ENCODE peak calls at places on chromosomes 11 and 22, in five cellular contexts. F is colonic mucosa, X is HCT116, V is fibroblast of lung, R is uterus. M is an unnamed sample.

GRCh38 chr11:45470151-45471001 is 184.2 kb upstream of the SYT13 start:
- DNase-seq in X (no peak), R (peak), F (no peak), V (peak), M (no peak)

GRCh38 chr22:48338793-48339705 is 1488.6 kb downstream of the BRD1 start:
- DNase-seq in X (no peak), F (no peak), V (no peak), R (no peak), M (no peak)

GRCh38 chr22:29703595-29704195 is 16.1 kb upstream of the CABP7 start:
- DNase-seq in X (no peak), R (no peak), V (no peak), F (no peak), M (no peak)

GRCh38 chr11:72670041-72670440 is 4.2 kb downstream of the PDE2A start:
- DNase-seq in R (no peak), X (no peak), F (no peak), V (no peak), M (no peak)

GRCh38 chr11:14223636-14224035 is 135.3 kb downstream of the RRAS2 start:
- DNase-seq in R (no peak), F (no peak), X (no peak), V (no peak), M (no peak)

GRCh38 chr11:76225122-76225584 is 18.9 kb upstream of the WNT11 start:
- DNase-seq in V (no peak), F (no peak), R (no peak), X (no peak), M (no peak)

GRCh38 chr11:96779030-96779429 is 389.2 kb downstream of the JRKL start:
- DNase-seq in F (no peak), R (no peak), V (no peak), X (no peak), M (no peak)

GRCh38 chr11:130161441-130161840 is 1.9 kb downstream of the ST14 start:
- DNase-seq in F (no peak), R (no peak), X (no peak), V (no peak), M (no peak)

GRCh38 chr11:106178361-106178760 is 100.9 kb downstream of the AASDHPPT start:
- DNase-seq in X (no peak), R (no peak), F (no peak), V (no peak), M (no peak)

GRCh38 chr11:77069336-77069968 is 2.7 kb downstream of the CAPN5 start:
- DNase-seq in X (no peak), V (no peak), R (peak), F (no peak), M (no peak)

GRCh38 chr11:19447150-19447566 is 206.4 kb upstream of the E2F8 start:
- DNase-seq in F (no peak), R (no peak), X (no peak), V (no peak), M (no peak)

GRCh38 chr11:109680127-109680526 is 258.1 kb downstream of the C11orf87 start:
- DNase-seq in R (no peak), F (no peak), V (no peak), X (no peak), M (no peak)

GRCh38 chr11:19168090-19168489 is 33.7 kb downstream of the CSRP3 start:
- DNase-seq in R (no peak), X (no peak), V (no peak), F (no peak), M (no peak)

GRCh38 chr11:11709447-11710239 is 87.8 kb upstream of the GALNT18 start:
- DNase-seq in V (no peak), F (no peak), X (no peak), R (no peak), M (no peak)

GRCh38 chr11:118287006-118287405 is 17.5 kb upstream of the CD3E start:
- DNase-seq in F (no peak), R (no peak), V (no peak), X (no peak), M (no peak)

GRCh38 chr11:2630679-2631078 is 69.1 kb downstream of the KCNQ1OT1 start:
- DNase-seq in R (no peak), X (no peak), F (no peak), V (no peak), M (no peak)

GRCh38 chr11:92071660-92072059 is 153.0 kb upstream of the FAT3 start:
- DNase-seq in X (no peak), R (no peak), F (no peak), V (no peak), M (no peak)

GRCh38 chr22:48444320-48445112 is 1383.2 kb downstream of the BRD1 start:
- DNase-seq in R (no peak), V (no peak), F (no peak), X (no peak), M (peak)

GRCh38 chr11:44003736-44004451 is 43.9 kb upstream of the ACCSL start:
- DNase-seq in F (no peak), R (no peak), V (no peak), X (no peak), M (no peak)

GRCh38 chr22:27877501-27877900 is 41.6 kb downstream of the PITPNB start:
- DNase-seq in F (no peak), V (no peak), R (no peak), X (no peak), M (peak)

DNA sequence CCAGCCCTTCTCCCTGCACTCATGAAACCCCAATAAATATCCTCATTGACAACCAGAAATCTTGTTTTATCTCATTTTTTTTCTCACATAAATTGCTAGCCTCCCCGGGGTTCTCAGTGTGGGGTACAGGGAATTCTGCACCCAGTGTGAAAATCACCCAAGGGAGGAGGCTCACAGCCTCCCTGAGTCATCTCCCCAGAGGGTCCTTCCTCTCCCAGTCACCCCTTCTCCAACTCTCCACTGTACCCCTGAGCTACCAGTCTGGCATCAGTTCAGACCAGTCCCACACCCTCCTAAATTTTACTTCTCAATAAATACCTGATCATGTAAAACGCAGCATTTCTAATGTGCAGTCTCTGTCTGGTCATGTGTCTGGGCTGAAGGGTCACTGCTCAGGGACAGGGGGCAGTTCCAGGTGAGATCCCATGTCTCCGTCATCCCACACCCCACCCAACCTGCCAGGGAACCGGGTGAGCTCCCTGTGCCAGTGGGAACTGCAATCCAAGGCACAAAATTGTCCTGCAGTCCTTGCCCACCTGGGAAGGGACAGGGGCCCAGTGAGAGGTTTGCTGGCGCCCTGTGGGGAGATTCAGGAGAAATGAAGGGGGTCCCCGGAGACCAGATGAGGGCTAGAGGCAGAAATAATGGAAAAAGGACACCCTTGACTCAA is 8.3 kb downstream of the IGLL5 start:
- DNase-seq in V (no peak), R (no peak), X (no peak), F (no peak), M (no peak)
- TF ChIP-seq CTCF in V (no peak), R (no peak), X (no peak), F (no peak), M (no peak)

DNA sequence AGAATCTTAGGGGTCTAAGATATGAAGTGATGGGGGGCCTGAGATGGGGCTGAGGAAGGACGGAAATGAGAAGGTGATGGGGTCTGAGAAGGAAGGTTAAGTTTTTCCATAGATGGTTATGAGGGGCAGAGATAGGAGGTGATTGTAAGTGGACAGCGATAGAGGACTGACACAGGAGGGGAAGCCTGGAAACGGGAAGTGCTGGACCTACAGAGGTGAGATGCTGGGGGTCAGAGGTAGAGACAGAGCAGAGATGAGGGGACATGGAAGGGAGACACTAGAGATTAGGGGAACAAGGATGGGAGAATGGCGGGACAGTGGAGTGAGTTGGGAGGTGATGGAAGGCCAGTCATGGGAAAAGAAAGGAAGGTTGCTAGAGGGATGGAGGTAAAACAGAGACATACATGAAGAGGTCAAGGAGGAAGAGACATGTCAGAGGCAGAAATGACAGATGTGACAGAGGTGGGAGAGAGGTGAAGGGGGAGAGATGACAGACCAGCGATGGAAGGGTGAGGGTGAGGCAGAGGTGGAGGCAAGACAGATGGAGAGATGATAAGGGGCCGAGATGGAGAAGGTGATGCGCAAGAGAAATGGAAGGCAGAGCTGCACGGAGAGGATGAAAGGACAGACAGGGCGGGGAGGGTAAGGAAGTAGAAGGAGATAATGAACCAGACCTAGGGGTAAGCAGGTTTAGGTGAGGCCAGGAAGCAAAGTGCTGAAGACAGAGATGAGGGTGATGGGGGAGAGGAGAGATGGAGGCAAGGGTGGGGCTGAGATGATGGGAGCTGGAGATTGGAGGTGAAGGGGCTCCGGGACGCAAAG is 50.8 kb downstream of the SLC22A12 start:
- DNase-seq in X (no peak), R (no peak), F (no peak), V (no peak), M (no peak)
- H3K4me3 ChIP-seq in X (no peak), R (peak), F (no peak), V (no peak), M (no peak)

GRCh38 chr11:125164422-125165110 is at the start of gene PKNOX2:
- DNase-seq in F (peak), R (peak), X (peak), V (peak), M (peak)
- TF ChIP-seq CTCF in F (peak), R (peak), X (peak), V (peak), M (peak)

GRCh38 chr22:34841321-34841901 is 224.5 kb upstream of the ISX start:
- DNase-seq in X (no peak), V (no peak), F (no peak), R (no peak), M (no peak)

GRCh38 chr22:34847072-34847471 is 218.9 kb upstream of the ISX start:
- DNase-seq in R (no peak), X (no peak), F (no peak), V (no peak), M (peak)

GRCh38 chr22:34842630-34843029 is 223.3 kb upstream of the ISX start:
- DNase-seq in R (no peak), V (no peak), F (no peak), X (no peak), M (no peak)

GRCh38 chr22:34845391-34845790 is 220.6 kb upstream of the ISX start:
- DNase-seq in F (no peak), R (no peak), V (no peak), X (no peak), M (no peak)

GRCh38 chr22:34841911-34842310 is 224.0 kb upstream of the ISX start:
- DNase-seq in X (no peak), V (no peak), F (no peak), R (no peak), M (no peak)
- H3K4me3 ChIP-seq in X (no peak), V (no peak), F (no peak), R (no peak), M (no peak)

DNA sequence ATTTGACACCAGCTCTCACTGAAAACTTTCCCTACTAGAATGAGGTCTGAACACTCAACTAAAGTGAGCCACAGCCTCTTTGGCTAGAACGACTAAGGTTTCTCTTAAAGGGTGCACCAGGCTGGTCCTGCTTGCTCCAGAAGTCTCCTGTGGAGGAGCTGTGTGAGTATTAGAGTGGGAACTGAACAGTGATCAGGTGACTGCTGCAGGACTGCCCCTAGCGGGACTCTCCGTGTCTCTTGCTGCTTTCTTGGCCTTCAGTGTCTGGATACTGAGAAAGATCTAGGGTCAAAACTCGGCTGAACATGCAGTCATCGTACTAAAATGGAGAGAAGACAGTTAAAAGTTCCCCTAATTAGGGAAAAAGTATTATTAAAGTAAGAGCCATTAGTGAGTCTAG is 34.6 kb downstream of the FAM118A start:
- DNase-seq in R (no peak), X (no peak), F (no peak), V (peak), M (no peak)
- TF ChIP-seq CTCF in R (no peak), X (no peak), F (no peak), V (peak), M (no peak)

DNA sequence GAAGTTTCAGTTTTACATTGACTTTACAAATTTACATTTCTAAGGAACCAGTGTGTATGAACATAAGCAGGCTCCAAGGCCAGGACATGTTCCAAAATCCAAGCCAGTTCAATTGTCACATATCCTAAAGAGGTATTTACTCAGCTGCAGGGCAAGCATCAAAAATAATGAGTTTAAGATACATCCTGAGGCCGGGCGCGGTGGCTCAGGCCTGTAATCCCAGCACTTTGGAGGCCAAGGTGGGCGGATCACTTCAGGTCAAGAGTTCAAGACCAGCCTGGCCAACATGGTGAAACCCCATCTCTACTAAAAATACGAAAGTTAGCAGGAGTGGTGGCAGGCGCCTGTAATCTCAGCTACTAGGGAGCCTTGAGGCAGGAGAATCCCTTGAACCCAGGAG is 39.0 kb upstream of the AKIP1 start:
- DNase-seq in X (no peak), V (no peak), R (no peak), F (no peak), M (no peak)
- H3K4me3 ChIP-seq in X (no peak), V (no peak), R (no peak), F (no peak), M (no peak)

DNA sequence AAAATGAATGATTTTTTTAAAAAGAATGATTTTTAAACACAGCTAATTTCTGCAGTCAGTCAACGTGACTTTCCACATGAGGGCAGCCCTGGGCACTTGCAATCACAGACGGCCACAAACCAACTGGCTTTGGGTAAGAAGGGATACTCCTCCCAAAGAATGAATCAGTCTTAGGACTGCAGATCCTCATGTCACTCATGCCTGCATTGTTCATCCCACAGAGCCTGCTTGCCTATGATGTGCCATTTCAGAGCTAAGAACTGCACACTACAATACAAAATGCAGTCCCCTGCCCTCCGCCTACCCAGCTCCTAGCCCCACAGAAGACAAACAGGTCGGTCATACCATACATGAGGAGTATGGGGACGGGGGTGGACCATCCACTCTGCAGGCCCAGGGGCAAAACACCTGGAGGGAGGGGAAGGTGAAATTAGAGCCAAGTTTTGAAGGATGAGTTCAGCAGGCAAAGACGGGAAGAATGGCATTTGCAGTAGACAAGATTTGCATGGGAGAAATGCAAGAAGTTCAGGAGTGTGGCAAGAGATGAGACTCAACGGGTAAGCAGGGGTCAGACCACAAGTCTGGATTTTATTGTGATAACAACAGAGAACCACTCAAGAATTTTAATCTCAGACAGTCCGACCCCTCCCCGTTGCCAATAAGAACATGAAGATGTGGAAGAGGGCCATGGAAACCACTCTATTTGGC is 24.7 kb downstream of the PACSIN2 start:
- DNase-seq in X (no peak), R (no peak), V (peak), F (no peak), M (no peak)
- TF ChIP-seq CTCF in X (peak), R (no peak), V (peak), F (no peak), M (no peak)

GRCh38 chr11:22730319-22730718 is 63.9 kb downstream of the GAS2 start:
- DNase-seq in R (no peak), V (peak), X (no peak), F (no peak), M (peak)
- H3K4me3 ChIP-seq in R (no peak), V (no peak), X (no peak), F (no peak), M (no peak)

DNA sequence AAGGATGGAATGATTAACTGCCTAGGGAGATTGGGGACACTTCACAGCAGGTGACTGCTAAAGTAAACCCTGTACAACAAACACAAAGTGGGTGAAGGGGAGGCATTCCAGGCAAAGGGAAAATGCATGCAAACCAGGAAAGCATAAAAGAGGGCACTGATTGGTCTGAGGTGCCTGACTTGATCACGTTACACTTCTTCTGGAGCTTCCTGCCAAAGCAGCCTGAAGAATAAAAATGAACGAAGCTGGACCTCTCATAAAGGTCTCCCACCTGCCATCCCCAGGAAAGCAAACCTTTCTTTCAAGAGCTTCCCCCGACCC is 46.7 kb upstream of the SCUBE2 start:
- DNase-seq in R (no peak), V (no peak), F (no peak), X (no peak), M (no peak)
- TF ChIP-seq CTCF in R (no peak), V (no peak), F (no peak), X (no peak), M (no peak)

GRCh38 chr11:4090258-4090657 is 4.3 kb upstream of the RRM1 start:
- DNase-seq in F (no peak), V (no peak), R (no peak), X (no peak), M (no peak)
- H3K4me3 ChIP-seq in F (no peak), V (no peak), R (no peak), X (no peak), M (no peak)

M was measured in GM12865.